ENCODE peak calls at places on chromosomes 7 and 10, in four cellular contexts. V, R, P and Z are unnamed samples. For H3K4me1, the result is how much of the 10 kb centered on the place peaks cover.

GRCh38 chr7:98651760-98652159 is 34.7 kb downstream of the NPTX2 start:
- DNase-seq in V (no peak), R (no peak), P (no peak), Z (no peak)

GRCh38 chr10:113665806-113666354 is 2.0 kb upstream of the NRAP start:
- DNase-seq in V (no peak), R (no peak), P (peak), Z (no peak)

GRCh38 chr10:10891437-10891836 is 126.2 kb upstream of the CELF2 start:
- DNase-seq in V (no peak), R (no peak), P (no peak), Z (no peak)

GRCh38 chr7:67589178-67589577 is 592.5 kb downstream of the TYW1 start:
- DNase-seq in V (no peak), R (no peak), P (no peak), Z (no peak)

GRCh38 chr7:69184339-69184738 is 413.9 kb upstream of the AUTS2 start:
- DNase-seq in V (no peak), R (no peak), P (no peak), Z (no peak)

GRCh38 chr10:104406715-104407517 is 53.3 kb downstream of the CFAP58 start:
- DNase-seq in V (peak), R (no peak), P (no peak), Z (no peak)

GRCh38 chr10:123354521-123354920 is 200.3 kb downstream of the BUB3 start:
- DNase-seq in V (no peak), R (no peak), P (no peak), Z (no peak)

GRCh38 chr10:127332631-127333030 is 136.2 kb upstream of the INSYN2A start:
- DNase-seq in V (no peak), R (no peak), P (no peak), Z (no peak)

GRCh38 chr10:101287922-101288638 is 58.8 kb upstream of the LBX1 start:
- DNase-seq in V (peak), R (peak), P (peak), Z (no peak)

GRCh38 chr7:23067271-23067670 is 38.3 kb upstream of the KLHL7 start:
- DNase-seq in V (no peak), R (no peak), P (no peak), Z (no peak)

GRCh38 chr10:618229-618989 is 71.1 kb downstream of the DIP2C start:
- DNase-seq in V (no peak), R (no peak), P (no peak), Z (no peak)

GRCh38 chr7:13262929-13263530 is 575.6 kb downstream of the ARL4A start:
- DNase-seq in V (peak), R (no peak), P (peak), Z (peak)

GRCh38 chr10:2836921-2837662 is 230.3 kb upstream of the PFKP start:
- DNase-seq in V (no peak), R (no peak), P (no peak), Z (no peak)

GRCh38 chr7:2180081-2180480 is 52.7 kb downstream of the MAD1L1 start:
- DNase-seq in V (no peak), R (no peak), P (no peak), Z (no peak)

GRCh38 chr10:59585046-59585700 is 124.5 kb downstream of the SLC16A9 start:
- DNase-seq in V (no peak), R (no peak), P (no peak), Z (no peak)

GRCh38 chr7:84971360-84971759 is 215.5 kb downstream of the SEMA3D start:
- DNase-seq in V (no peak), R (no peak), P (no peak), Z (no peak)

GRCh38 chr10:48722153-48722861 is 37.6 kb downstream of the WDFY4 start:
- DNase-seq in V (no peak), R (no peak), P (no peak), Z (no peak)

GRCh38 chr7:143042159-143042820 is 9.9 kb upstream of the OR6V1 start:
- DNase-seq in V (no peak), R (no peak), P (no peak), Z (no peak)

GRCh38 chr10:10320981-10321380 is 696.7 kb upstream of the CELF2 start:
- DNase-seq in V (no peak), R (no peak), P (no peak), Z (no peak)

GRCh38 chr7:44727346-44728262 is 21.0 kb upstream of the ZMIZ2 start:
- DNase-seq in V (no peak), R (no peak), P (peak), Z (no peak)

GRCh38 chr10:116809528-116810500 is 39.5 kb upstream of the ENO4 start:
- DNase-seq in V (peak), R (peak), P (peak), Z (no peak)

GRCh38 chr7:77436889-77437265 is 20.7 kb upstream of the GSAP start:
- DNase-seq in V (no peak), R (no peak), P (no peak), Z (no peak)

GRCh38 chr10:118626953-118627352 is 31.5 kb upstream of the PRLHR start:
- DNase-seq in V (no peak), R (peak), P (peak), Z (no peak)

GRCh38 chr7:101066141-101066857 is 19.0 kb upstream of the TRIM56 start:
- DNase-seq in V (no peak), R (no peak), P (no peak), Z (no peak)

GRCh38 chr7:68730194-68730593 is 868.1 kb upstream of the AUTS2 start:
- DNase-seq in V (no peak), R (no peak), P (no peak), Z (no peak)

GRCh38 chr10:75230600-75231038 is 5.1 kb downstream of the COMTD1 start:
- DNase-seq in V (peak), R (peak), P (peak), Z (peak)

GRCh38 chr7:158614695-158615094 is 27.1 kb upstream of the PTPRN2 start:
- DNase-seq in V (no peak), R (no peak), P (no peak), Z (no peak)

GRCh38 chr10:49220031-49220430 is 31.8 kb upstream of the TMEM273 start:
- DNase-seq in V (no peak), R (no peak), P (no peak), Z (no peak)

GRCh38 chr7:131610007-131610406 is 53.6 kb upstream of the PODXL start:
- DNase-seq in V (no peak), R (no peak), P (no peak), Z (no peak)

GRCh38 chr10:135601-136464 is 578 bp downstream of the ZMYND11 start:
- DNase-seq in V (no peak), R (peak), P (peak), Z (no peak)

GRCh38 chr10:86413046-86413728 is 46.6 kb upstream of the GRID1 start:
- DNase-seq in V (no peak), R (no peak), P (no peak), Z (no peak)

GRCh38 chr7:99733448-99733847 is 1.5 kb downstream of the CYP3A7 start:
- DNase-seq in V (no peak), R (peak), P (peak), Z (no peak)

DNA sequence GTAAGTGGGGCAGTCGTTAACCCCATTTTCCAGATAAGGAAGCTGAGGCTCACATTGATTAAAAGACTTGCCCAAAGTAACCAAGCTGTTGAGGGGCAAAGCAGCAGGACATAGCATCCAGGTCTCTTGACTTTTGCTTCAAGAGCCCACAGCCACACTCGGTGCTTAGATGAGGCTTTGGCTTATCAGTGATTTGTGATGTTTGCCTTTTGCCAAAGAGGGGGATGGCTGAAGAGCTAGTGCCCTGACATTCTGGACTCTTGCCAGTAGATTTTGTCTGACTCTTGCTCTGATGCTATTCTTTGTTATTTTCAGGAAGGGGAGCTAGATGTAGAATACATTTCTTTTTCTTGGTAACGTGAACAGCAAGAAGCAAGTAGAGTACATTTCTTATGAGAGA is 180.2 kb upstream of the BMPER start:
- DNase-seq in V (no peak), R (no peak), P (no peak), Z (no peak)
- H3K4me1 ChIP-seq in V (under half), R (under half), P (under half), Z (under half)

DNA sequence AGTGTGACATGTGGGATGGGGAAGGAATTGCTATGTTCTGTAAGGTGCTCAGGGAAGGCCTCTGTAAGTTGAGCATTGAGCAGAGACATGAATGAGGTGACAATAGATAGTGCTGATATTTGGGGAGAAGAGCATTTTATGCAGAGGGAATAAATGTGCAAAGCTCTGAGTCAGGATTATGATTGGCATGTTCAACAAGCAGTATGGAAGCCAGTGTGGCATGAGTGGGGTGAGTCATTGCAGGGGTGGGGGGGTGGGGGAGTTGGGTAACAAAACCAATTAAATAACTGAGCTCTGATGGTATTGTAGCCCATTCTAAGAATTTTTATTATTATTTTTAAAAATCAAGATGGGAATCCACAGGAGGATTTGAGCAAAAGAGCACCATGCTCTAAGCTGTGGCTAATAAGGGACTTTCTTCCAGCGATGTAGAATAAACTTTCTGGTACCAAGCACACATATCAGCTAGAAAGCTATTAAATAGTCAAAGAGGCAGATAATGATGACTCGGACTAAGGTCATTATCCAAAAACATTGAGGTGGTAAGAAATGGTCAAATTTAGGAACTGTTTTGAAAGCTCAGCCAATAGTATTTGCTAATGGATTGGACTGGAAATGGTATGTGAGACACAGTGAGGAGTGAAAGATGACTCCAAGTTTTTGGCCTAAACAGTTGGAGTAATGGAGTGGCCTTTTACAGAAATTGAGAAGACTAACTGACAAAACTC is 96.4 kb downstream of the PRKG1 start:
- DNase-seq in V (no peak), R (no peak), P (no peak), Z (no peak)
- H3K4me3 ChIP-seq in V (no peak), R (no peak), P (no peak), Z (no peak)

GRCh38 chr10:69838853-69839252 is 37.1 kb downstream of the COL13A1 start:
- DNase-seq in V (no peak), R (no peak), P (no peak), Z (no peak)
- TF ChIP-seq YY1 in V (no peak), R (no peak), P (no peak), Z (no peak)

GRCh38 chr10:124743188-124744046 is 761 bp downstream of the FAM53B start:
- DNase-seq in V (no peak), R (peak), P (peak), Z (no peak)
- H3K4me1 ChIP-seq in V (under half), R (under half), P (under half), Z (under half)

GRCh38 chr10:12790270-12790669 is 211.2 kb downstream of the CCDC3 start:
- DNase-seq in V (no peak), R (no peak), P (no peak), Z (no peak)
- H3K4me3 ChIP-seq in V (no peak), R (no peak), P (no peak), Z (no peak)

DNA sequence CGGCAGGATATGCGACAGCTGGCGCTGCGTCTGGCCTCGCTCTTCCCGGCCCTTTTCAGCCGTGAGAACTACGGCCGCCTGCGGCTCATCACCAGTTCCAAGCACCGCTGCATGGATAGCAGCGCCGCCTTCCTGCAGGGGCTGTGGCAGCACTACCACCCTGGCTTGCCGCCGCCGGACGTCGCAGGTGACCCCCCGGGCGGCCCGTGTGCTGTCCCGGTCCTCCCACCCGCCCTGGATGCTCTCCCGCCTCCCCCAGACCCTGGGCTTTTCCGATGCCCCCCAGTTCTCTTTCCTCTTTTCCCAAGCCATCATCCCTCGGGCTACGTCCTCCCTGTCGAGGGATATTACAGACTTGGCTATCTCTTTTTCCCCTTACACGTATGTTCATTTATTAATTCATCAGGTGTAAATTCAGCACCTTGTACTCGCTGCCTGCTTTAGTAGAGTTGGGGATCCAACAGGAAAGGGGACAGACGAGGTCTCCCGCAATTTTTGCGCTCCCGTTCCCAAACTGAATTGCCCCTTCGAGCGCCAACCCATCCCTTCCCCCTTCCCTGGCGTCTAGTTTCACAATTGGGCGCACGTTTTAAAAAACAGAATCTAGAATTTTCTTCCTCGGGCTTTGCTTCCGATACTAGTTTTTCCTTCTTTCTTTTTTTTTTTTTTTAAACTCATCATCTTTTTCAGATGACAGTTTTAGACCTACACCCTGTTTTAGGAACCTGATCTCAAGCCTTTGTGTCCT is 847 bp downstream of the MINPP1 start:
- DNase-seq in V (peak), R (no peak), P (peak), Z (peak)
- TF ChIP-seq YY1 in V (no peak), R (no peak), P (no peak), Z (no peak)

DNA sequence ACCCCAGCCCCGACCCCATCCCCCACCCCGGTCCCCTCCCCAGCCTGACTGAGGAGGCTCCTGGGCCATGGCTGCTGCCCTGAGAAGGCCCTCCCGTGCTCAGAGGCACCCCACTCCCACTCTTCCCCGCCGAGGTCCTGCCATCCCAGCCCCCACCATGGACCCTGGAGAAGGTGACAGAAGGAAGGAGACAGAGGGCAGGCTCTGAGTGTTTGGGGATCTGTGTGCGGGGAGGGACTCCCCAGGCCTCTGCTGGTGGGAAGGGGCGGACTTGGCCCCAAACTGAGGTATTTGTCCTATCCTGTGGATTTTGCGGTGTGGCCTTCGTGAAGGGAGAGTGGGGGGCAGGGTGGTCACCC is 53.4 kb downstream of the PWWP2B start:
- DNase-seq in V (no peak), R (no peak), P (no peak), Z (no peak)
- H3K4me1 ChIP-seq in V (under half), R (under half), P (half or more), Z (under half)

DNA sequence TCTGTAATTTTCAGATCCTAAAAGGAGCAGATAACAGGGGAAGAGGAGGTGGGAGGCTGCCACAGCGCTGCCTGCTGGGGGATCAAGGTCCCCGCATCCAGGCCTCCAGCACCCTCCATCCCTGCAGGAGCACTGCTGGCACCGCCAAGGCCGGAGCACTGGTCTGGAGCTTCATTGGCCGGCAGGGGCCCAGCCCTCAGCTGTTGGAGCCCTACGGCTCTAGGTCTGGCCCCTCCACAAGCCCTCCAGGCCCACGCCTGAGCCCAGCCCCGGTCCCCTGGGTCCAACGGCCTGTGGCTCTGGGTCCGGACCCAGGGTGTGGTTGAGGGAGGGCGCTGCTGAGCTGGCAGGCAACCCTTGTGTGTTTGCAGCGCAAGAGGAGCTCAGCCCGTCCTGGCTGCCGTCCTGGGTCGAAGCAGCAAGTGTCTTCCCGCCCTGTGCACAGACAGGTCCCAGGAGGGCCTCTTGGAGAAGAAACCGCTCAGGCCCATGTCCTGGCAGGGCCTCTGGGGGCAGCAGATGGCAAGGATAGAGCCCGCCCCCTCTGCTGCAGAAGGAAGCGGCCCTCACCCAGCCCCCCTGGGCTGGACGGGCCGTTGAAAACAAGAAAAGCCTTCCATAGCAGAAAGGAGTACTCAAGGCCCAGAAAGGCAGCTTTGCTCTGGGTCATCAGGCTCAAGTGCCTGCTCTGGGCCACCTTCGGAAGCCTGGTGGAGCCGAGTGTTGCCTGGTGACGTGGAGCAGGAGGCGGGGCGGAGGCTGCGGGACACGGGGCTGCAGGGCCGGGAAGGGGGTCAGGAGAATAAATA is 54.3 kb upstream of the TNRC18 start:
- DNase-seq in V (no peak), R (peak), P (no peak), Z (peak)
- H3K4me3 ChIP-seq in V (no peak), R (peak), P (no peak), Z (no peak)

GRCh38 chr10:71667374-71667750 is 52.2 kb downstream of the C10orf105 start:
- DNase-seq in V (no peak), R (no peak), P (no peak), Z (no peak)
- TF ChIP-seq YY1 in V (no peak), R (no peak), P (no peak), Z (no peak)

GRCh38 chr7:70460066-70460465 is 671.9 kb upstream of the GALNT17 start:
- DNase-seq in V (no peak), R (no peak), P (no peak), Z (no peak)
- H3K4me1 ChIP-seq in V (under half), R (under half), P (under half), Z (under half)